ENCODE peak calls at places on chromosomes 2 and 18, in four cellular contexts. K is A549, R is hepatocyte, Z is BE2C. L is an unnamed sample. For H3K4me1, the result is how much of the 10 kb centered on the place peaks cover.

GRCh38 chr18:73151086-73151485 is 283.3 kb upstream of the NETO1 start:
- DNase-seq in K (no peak), R (no peak), Z (no peak), L (no peak)

GRCh38 chr2:98391581-98392270 is 45.5 kb downstream of the CNGA3 start:
- DNase-seq in K (no peak), R (no peak), Z (no peak), L (no peak)

GRCh38 chr2:54038835-54039234 is 68.0 kb upstream of the PSME4 start:
- DNase-seq in K (peak), R (peak), Z (no peak), L (no peak)

GRCh38 chr2:223545830-223546229 is 56.3 kb downstream of the SCG2 start:
- DNase-seq in K (no peak), R (no peak), Z (peak), L (no peak)

GRCh38 chr18:62944454-62944853 is 229.1 kb downstream of the PHLPP1 start:
- DNase-seq in K (peak), R (no peak), Z (no peak), L (no peak)

GRCh38 chr2:239380831-239381708 is 19.8 kb downstream of the HDAC4 start:
- DNase-seq in K (no peak), R (no peak), Z (peak), L (no peak)

GRCh38 chr18:31424383-31424988 is 23.1 kb upstream of the DSG3 start:
- DNase-seq in K (peak), R (peak), Z (no peak), L (peak)

GRCh38 chr2:9808334-9809063 is 34.8 kb upstream of the TAF1B start:
- DNase-seq in K (no peak), R (no peak), Z (no peak), L (no peak)

GRCh38 chr18:77102246-77103040 is 30.1 kb downstream of the MBP start:
- DNase-seq in K (no peak), R (no peak), Z (no peak), L (no peak)

GRCh38 chr18:43271593-43272432 is 5.5 kb downstream of the SYT4 start:
- DNase-seq in K (peak), R (peak), Z (peak), L (no peak)

GRCh38 chr2:131156452-131157149 is 51.5 kb downstream of the PLEKHB2 start:
- DNase-seq in K (no peak), R (no peak), Z (no peak), L (no peak)

GRCh38 chr2:11370377-11371098 is 26.1 kb upstream of the ROCK2 start:
- DNase-seq in K (peak), R (peak), Z (no peak), L (peak)

GRCh38 chr18:13661779-13662271 is 64.5 kb downstream of the FAM210A start:
- DNase-seq in K (no peak), R (no peak), Z (no peak), L (no peak)

GRCh38 chr2:70354264-70354949 is 52.5 kb upstream of the FAM136A start:
- DNase-seq in K (no peak), R (no peak), Z (no peak), L (no peak)

GRCh38 chr2:55511508-55512124 is 7.9 kb upstream of the CFAP36 start:
- DNase-seq in K (peak), R (peak), Z (peak), L (peak)

GRCh38 chr2:196208915-196209314 is 37.5 kb upstream of the STK17B start:
- DNase-seq in K (no peak), R (peak), Z (no peak), L (peak)

GRCh38 chr18:26868968-26869586 is 3.6 kb upstream of the AQP4 start:
- DNase-seq in K (no peak), R (no peak), Z (no peak), L (no peak)

GRCh38 chr2:69222984-69223658 is 163.9 kb downstream of the GFPT1 start:
- DNase-seq in K (no peak), R (no peak), Z (peak), L (no peak)

GRCh38 chr18:29652797-29653196 is 1389.7 kb downstream of the DSC3 start:
- DNase-seq in K (no peak), R (no peak), Z (no peak), L (no peak)

GRCh38 chr2:3172265-3172935 is 205.2 kb downstream of the EIPR1 start:
- DNase-seq in K (no peak), R (no peak), Z (no peak), L (no peak)

GRCh38 chr2:38578832-38579231 is 23.9 kb downstream of the HNRNPLL start:
- DNase-seq in K (no peak), R (no peak), Z (no peak), L (no peak)

GRCh38 chr18:78632111-78632541 is 347.5 kb upstream of the SALL3 start:
- DNase-seq in K (peak), R (no peak), Z (no peak), L (no peak)

GRCh38 chr18:32040936-32041335 is 22.3 kb downstream of the RNF125 start:
- DNase-seq in K (no peak), R (no peak), Z (no peak), L (no peak)

GRCh38 chr18:54202851-54203250 is 21.6 kb downstream of the MBD2 start:
- DNase-seq in K (no peak), R (no peak), Z (no peak), L (no peak)

GRCh38 chr2:71459084-71459431 is 5.7 kb downstream of the DYSF start:
- DNase-seq in K (no peak), R (no peak), Z (no peak), L (no peak)
- H3K4me1 ChIP-seq in K (under half), R (under half), Z (under half), L (under half)

GRCh38 chr2:84874381-84875212 is 6.3 kb downstream of the TRABD2A start:
- DNase-seq in K (no peak), R (no peak), Z (no peak), L (no peak)
- H3K4me1 ChIP-seq in K (under half), R (under half), Z (under half), L (under half)

DNA sequence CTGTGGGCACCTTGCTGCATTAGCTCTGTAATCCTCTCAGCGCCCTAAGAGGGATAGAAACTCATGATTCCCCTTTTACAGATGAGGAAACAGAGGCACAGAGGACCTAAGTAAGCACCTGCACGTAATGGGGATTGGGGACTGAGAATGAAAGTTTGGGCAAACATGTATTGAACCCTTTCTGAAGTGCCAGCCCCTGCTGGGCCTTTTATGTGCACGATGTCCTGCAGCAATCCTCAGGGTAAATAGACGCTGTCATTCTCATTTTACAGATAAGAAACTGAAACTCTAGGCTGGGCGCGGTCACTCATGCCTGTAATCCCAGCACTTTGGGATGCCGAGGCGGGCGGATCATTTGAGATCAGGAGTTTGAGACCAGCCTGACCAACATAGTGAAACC is 117.4 kb downstream of the STPG4 start:
- DNase-seq in K (no peak), R (no peak), Z (no peak), L (peak)
- H3K4me1 ChIP-seq in K (half or more), R (half or more), Z (half or more), L (half or more)

DNA sequence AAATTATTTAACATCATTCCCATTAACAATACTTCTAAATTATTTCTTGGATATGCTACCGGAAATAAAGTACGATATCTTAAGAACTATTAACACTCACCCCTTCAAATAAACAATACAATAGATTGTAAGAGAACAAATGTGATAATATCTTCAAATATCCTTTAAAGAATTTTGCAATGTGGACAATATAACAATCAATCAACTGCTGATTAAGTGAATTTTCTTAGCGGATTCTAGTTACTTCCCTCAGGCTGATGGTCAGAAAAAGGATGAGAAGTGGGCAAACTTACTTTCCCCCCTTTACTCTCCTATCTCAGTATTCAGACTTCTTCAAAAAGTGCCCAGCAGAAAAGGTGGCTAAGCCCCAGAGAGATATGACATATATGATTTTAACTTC is 10.8 kb downstream of the NFE2L2 start:
- DNase-seq in K (no peak), R (no peak), Z (no peak), L (no peak)
- H3K4me1 ChIP-seq in K (half or more), R (half or more), Z (under half), L (half or more)

DNA sequence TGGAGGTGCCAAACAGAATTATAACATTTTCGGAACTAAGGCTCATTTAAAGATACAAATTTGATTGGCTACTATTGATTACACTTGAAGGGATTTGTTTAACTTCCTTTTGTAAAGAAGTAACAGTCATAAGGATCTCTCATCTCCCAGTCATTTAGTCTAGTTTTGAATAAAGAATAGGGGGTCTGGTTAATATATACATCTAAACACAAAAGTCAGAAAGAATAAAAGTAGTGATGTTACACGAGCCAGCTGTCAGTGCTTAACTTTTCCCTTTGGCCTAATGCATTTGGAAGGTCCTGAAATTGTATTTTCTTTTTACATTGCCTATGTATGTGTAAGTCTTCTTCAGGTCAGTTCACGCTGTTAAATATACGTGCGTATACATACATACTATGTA is 8.1 kb downstream of the SEPTIN2 start:
- DNase-seq in K (no peak), R (no peak), Z (no peak), L (no peak)
- H3K4me1 ChIP-seq in K (under half), R (under half), Z (under half), L (under half)

GRCh38 chr2:241963223-241963622 is 93.7 kb downstream of the RTP5 start:
- DNase-seq in K (no peak), R (no peak), Z (no peak), L (no peak)
- H3K4me1 ChIP-seq in K (under half), R (under half), Z (under half), L (under half)

GRCh38 chr2:60472663-60473289 is 80.7 kb downstream of the BCL11A start:
- DNase-seq in K (no peak), R (no peak), Z (no peak), L (no peak)
- H3K4me1 ChIP-seq in K (under half), R (under half), Z (under half), L (under half)

GRCh38 chr2:73983322-73984202 is 1.1 kb upstream of the TET3 start:
- DNase-seq in K (peak), R (peak), Z (no peak), L (peak)
- H3K4me1 ChIP-seq in K (half or more), R (half or more), Z (under half), L (half or more)

DNA sequence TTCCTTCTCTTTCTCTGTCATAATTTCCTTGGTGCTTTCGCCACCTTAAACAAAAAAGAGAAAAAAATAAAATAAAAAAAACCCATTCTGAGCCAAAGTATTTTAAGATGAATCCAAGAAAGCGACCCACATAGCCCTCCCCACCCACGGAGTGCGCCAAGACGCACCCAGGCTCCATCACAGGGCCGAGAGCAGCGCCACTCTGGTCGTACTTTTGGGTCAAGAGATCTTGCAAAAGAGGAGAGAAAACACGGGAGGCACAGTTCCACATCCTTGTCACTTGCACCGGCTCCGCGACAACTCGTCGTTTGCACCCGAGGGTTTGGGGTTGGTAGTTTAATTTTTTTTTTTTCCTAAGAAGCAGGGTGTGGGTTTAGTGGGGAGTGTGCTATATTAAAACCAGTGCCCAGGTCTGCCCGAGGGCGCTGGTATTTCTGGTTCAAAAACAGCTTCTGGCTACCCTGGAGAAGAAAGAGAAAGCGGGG is 1.7 kb upstream of the SP9 start:
- DNase-seq in K (peak), R (no peak), Z (no peak), L (no peak)
- H3K4me1 ChIP-seq in K (under half), R (under half), Z (under half), L (under half)

L was measured in Caco-2.